ENCODE peak calls at places on chromosomes 2 and 18, in four cellular contexts. R is HepG2, C is K562, U is GM12878. Z is an unnamed sample.

GRCh38 chr2:240296611-240297552 is 138.6 kb upstream of the GPC1 start:
- DNase-seq in R (no peak), C (no peak), U (no peak), Z (no peak)

GRCh38 chr2:68771211-68771721 is 36.7 kb downstream of the ARHGAP25 start:
- DNase-seq in R (no peak), C (no peak), U (no peak), Z (peak; percentile 1)

GRCh38 chr2:156455366-156455975 is 19.3 kb downstream of the GPD2 start:
- DNase-seq in R (no peak), C (no peak), U (no peak), Z (no peak)

GRCh38 chr2:190431907-190432306 is 23.8 kb downstream of the MFSD6 start:
- DNase-seq in R (no peak), C (no peak), U (no peak), Z (no peak)

GRCh38 chr18:70293166-70293565 is 4.3 kb downstream of the SOCS6 start:
- DNase-seq in R (no peak), C (no peak), U (no peak), Z (no peak)

GRCh38 chr2:101199153-101199810 is 48.1 kb upstream of the TBC1D8 start:
- DNase-seq in R (no peak), C (no peak), U (no peak), Z (no peak)

GRCh38 chr2:215683295-215683694 is 247.4 kb upstream of the FN1 start:
- DNase-seq in R (no peak), C (no peak), U (no peak), Z (no peak)

GRCh38 chr2:25253153-25253617 is 84.8 kb upstream of the POMC start:
- DNase-seq in R (no peak), C (no peak), U (no peak), Z (no peak)

GRCh38 chr2:110807520-110807919 is 75.1 kb downstream of the ACOXL start:
- DNase-seq in R (no peak), C (no peak), U (no peak), Z (no peak)

GRCh38 chr2:121502246-121502645 is 28.4 kb upstream of the RNU4ATAC start:
- DNase-seq in R (no peak), C (no peak), U (no peak), Z (no peak)

GRCh38 chr2:64090264-64090663 is 54.0 kb downstream of the PELI1 start:
- DNase-seq in R (no peak), C (no peak), U (no peak), Z (no peak)

GRCh38 chr2:10507106-10507505 is 59.0 kb upstream of the ODC1 start:
- DNase-seq in R (no peak), C (no peak), U (no peak), Z (no peak)

GRCh38 chr2:238852186-238852869 is 4.4 kb downstream of the TWIST2 start:
- DNase-seq in R (no peak), C (no peak), U (no peak), Z (no peak)

GRCh38 chr2:145041706-145042105 is 521.8 kb upstream of the ZEB2 start:
- DNase-seq in R (no peak), C (no peak), U (no peak), Z (no peak)

GRCh38 chr18:21762181-21762772 is 21.7 kb downstream of the MIB1 start:
- DNase-seq in R (no peak), C (no peak), U (no peak), Z (no peak)

GRCh38 chr18:51054764-51055163 is 24.8 kb downstream of the SMAD4 start:
- DNase-seq in R (no peak), C (no peak), U (no peak), Z (no peak)

GRCh38 chr18:35714539-35714938 is 133.0 kb downstream of the GALNT1 start:
- DNase-seq in R (no peak), C (no peak), U (no peak), Z (no peak)

GRCh38 chr2:101829429-101829828 is 131.9 kb downstream of the MAP4K4 start:
- DNase-seq in R (no peak), C (no peak), U (no peak), Z (no peak)

GRCh38 chr18:75284566-75284965 is 74.0 kb downstream of the TSHZ1 start:
- DNase-seq in R (no peak), C (no peak), U (no peak), Z (no peak)

GRCh38 chr2:19020144-19021099 is 338.0 kb downstream of the OSR1 start:
- DNase-seq in R (peak; percentile 80), C (no peak), U (no peak), Z (no peak)

GRCh38 chr2:75168186-75168585 is 31.1 kb downstream of the TACR1 start:
- DNase-seq in R (no peak), C (no peak), U (no peak), Z (no peak)

GRCh38 chr2:238287702-238288649 is at the start of gene PER2:
- DNase-seq in R (peak; percentile 84), C (peak; percentile 40), U (no peak), Z (peak; percentile 59)

GRCh38 chr2:111712940-111713339 is 171.1 kb downstream of the ANAPC1 start:
- DNase-seq in R (no peak), C (no peak), U (no peak), Z (no peak)

GRCh38 chr2:172428841-172429173 is 1.4 kb downstream of the ITGA6 start:
- DNase-seq in R (peak; percentile 64), C (no peak), U (no peak), Z (no peak)

GRCh38 chr2:235165136-235165535 is 213.3 kb downstream of the SH3BP4 start:
- DNase-seq in R (no peak), C (no peak), U (no peak), Z (no peak)

GRCh38 chr18:5238371-5238758 is 41.3 kb upstream of the AKAIN1 start:
- DNase-seq in R (peak; percentile 86), C (peak; percentile 53), U (no peak), Z (no peak)

GRCh38 chr2:148540022-148540421 is 104.5 kb upstream of the EPC2 start:
- DNase-seq in R (no peak), C (no peak), U (no peak), Z (no peak)

GRCh38 chr2:151560289-151560688 is 150.6 kb downstream of the RIF1 start:
- DNase-seq in R (no peak), C (no peak), U (no peak), Z (no peak)

GRCh38 chr2:199383006-199383405 is 74.7 kb downstream of the SATB2 start:
- DNase-seq in R (no peak), C (no peak), U (no peak), Z (no peak)

GRCh38 chr18:55982992-55983391 is 395.0 kb upstream of the TCF4 start:
- DNase-seq in R (no peak), C (peak; percentile 17), U (no peak), Z (no peak)

GRCh38 chr2:175156534-175156933 is 11.5 kb downstream of the ATF2 start:
- DNase-seq in R (no peak), C (no peak), U (no peak), Z (peak; percentile 8)

GRCh38 chr2:203261326-203262159 is 22.7 kb downstream of the CYP20A1 start:
- DNase-seq in R (peak; percentile 24), C (no peak), U (no peak), Z (no peak)

GRCh38 chr18:78685250-78685979 is 294.2 kb upstream of the SALL3 start:
- DNase-seq in R (no peak), C (no peak), U (no peak), Z (no peak)

DNA sequence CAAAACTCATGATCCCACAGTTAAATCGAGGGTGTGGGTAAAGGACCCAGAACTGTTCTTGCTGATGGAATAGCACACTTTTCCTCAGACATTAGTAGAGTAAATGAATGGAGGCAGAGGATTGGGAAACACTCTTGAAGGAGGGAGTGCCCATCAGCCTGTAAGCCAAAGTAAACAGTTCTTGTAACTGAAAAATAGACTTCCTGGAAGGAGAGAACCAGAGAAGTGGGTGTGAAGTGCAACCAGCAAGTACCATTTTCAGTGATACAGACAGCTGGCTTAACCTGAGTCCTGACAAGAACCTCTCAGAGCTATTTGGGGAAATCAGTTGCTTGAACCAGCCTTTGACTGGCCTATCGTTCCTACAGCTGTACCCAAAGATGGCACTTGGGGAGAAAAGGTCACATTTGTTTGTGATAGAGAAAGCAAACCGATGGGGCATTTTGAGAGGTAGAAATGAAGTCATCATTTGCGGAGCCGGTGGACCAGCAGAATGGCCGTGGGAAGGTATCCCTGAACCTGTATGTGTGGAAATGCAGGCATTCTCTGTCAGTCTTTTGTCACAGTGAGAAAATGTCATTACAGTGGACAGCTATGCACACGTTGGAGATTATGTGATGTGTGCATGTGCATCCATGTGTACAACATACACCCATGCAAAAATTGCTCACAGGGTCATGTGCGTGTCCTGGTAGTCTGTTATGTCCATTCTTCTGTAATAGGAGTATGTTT is 17.7 kb downstream of the CRIM1 start:
- DNase-seq in R (no peak), C (no peak), U (no peak), Z (no peak)
- TF ChIP-seq FOXM1 in R (no peak), C (no peak), U (no peak), Z (no peak)

GRCh38 chr2:20108655-20109396 is 57.4 kb upstream of the LAPTM4A start:
- DNase-seq in R (peak; percentile 78), C (no peak), U (no peak), Z (no peak)
- TF ChIP-seq FOXK2 in R (no peak), C (no peak), U (no peak), Z (no peak)

GRCh38 chr2:168810235-168810634 is 7.8 kb downstream of the NOSTRIN start:
- DNase-seq in R (no peak), C (no peak), U (no peak), Z (no peak)
- TF ChIP-seq FOXM1 in R (no peak), C (no peak), U (no peak), Z (no peak)

GRCh38 chr2:220614064-220614463 is 958.0 kb downstream of the EPHA4 start:
- DNase-seq in R (no peak), C (no peak), U (no peak), Z (no peak)
- TF ChIP-seq FOXK2 in R (no peak), C (no peak), U (no peak), Z (no peak)

GRCh38 chr2:7203056-7203467 is 285.9 kb downstream of the RNF144A start:
- DNase-seq in R (peak; percentile 49), C (peak; percentile 41), U (peak; percentile 16), Z (peak; percentile 54)
- TF ChIP-seq FOXM1 in R (no peak), C (no peak), U (no peak), Z (no peak)

DNA sequence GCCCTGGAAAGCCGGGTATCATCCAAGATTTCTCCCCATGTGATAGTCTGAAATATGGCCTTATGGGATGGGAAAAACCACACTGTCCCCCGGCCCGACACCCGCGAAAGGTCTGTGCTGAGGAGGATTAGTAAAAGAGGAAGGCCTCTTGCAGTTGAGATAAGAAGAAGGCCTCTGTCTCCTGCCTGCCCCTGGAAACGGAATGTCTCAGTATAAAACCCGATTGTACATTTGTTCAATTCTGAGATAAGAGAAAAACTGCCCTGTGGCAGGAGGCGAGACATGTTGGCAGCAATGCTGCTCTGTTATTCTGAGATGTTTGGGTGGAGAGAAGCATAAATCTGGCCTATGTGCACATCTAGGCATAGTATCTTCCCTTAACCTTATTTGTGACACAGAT is 26.8 kb downstream of the RUFY4 start:
- DNase-seq in R (no peak), C (no peak), U (no peak), Z (no peak)
- TF ChIP-seq FOXK2 in R (no peak), C (no peak), U (no peak), Z (no peak)

GRCh38 chr2:241866896-241867631 is 2.5 kb upstream of the RTP5 start:
- DNase-seq in R (no peak), C (no peak), U (no peak), Z (no peak)

GRCh38 chr2:241870081-241870541 is 582 bp downstream of the RTP5 start:
- DNase-seq in R (no peak), C (no peak), U (no peak), Z (no peak)

GRCh38 chr2:241867776-241868420 is 1.6 kb upstream of the RTP5 start:
- DNase-seq in R (no peak), C (no peak), U (no peak), Z (no peak)

GRCh38 chr2:241869087-241869961 is at the start of gene RTP5:
- DNase-seq in R (no peak), C (peak; percentile 40), U (no peak), Z (no peak)

GRCh38 chr2:241868661-241869081 is 858 bp upstream of the RTP5 start:
- DNase-seq in R (no peak), C (no peak), U (no peak), Z (no peak)
- TF ChIP-seq FOXM1 in R (no peak), C (no peak), U (no peak), Z (no peak)